ENCODE peak calls at places on chromosomes 3 and 15, in eight cellular contexts. G is lower lobe of right lung; T is ovary; U is adrenal gland; N is psoas muscle; V is MM.1S; Z is naive thymus-derived CD4-positive, alpha-beta T cell; F is GM23338. D is an unnamed sample.
A peak's percentile ranks its signal among the peaks of the same experiment; 100 is the strongest.

GRCh38 chr15:65249641-65250040 is 37.0 kb downstream of the PARP16 start:
- DNase-seq in G (no peak), T (no peak), U (no peak), N (no peak), V (no peak), Z (no peak), F (no peak), D (no peak)

GRCh38 chr3:48695113-48695753 is 9.5 kb upstream of the NCKIPSD start:
- DNase-seq in G (no peak), T (peak; percentile 88), U (no peak), N (peak; percentile 55), V (no peak), Z (no peak), F (peak; percentile 94), D (peak; percentile 64)

GRCh38 chr3:43796041-43796596 is 105.4 kb downstream of the ABHD5 start:
- DNase-seq in G (no peak), T (no peak), U (no peak), N (no peak), V (no peak), Z (no peak), F (no peak), D (peak; percentile 15)

GRCh38 chr3:114274929-114275328 is 18.9 kb upstream of the TIGIT start:
- DNase-seq in G (no peak), T (no peak), U (no peak), N (no peak), V (peak; percentile 32), Z (no peak), F (no peak), D (peak; percentile 8)

GRCh38 chr3:71219744-71220638 is 363.5 kb downstream of the FOXP1 start:
- DNase-seq in G (no peak), T (no peak), U (no peak), N (no peak), V (no peak), Z (no peak), F (no peak), D (no peak)

GRCh38 chr3:108036984-108037741 is 53.7 kb downstream of the CD47 start:
- DNase-seq in G (no peak), T (no peak), U (no peak), N (no peak), V (no peak), Z (no peak), F (no peak), D (peak; percentile 41)

GRCh38 chr3:50627407-50628051 is 10.6 kb downstream of the MAPKAPK3 start:
- DNase-seq in G (peak; percentile 81), T (no peak), U (peak; percentile 62), N (peak; percentile 83), V (no peak), Z (no peak), F (peak; percentile 83), D (peak; percentile 61)

GRCh38 chr15:73941871-73942635 is 15.8 kb downstream of the LOXL1 start:
- DNase-seq in G (peak; percentile 39), T (peak; percentile 31), U (no peak), N (no peak), V (peak; percentile 38), Z (no peak), F (no peak), D (no peak)

GRCh38 chr3:136142592-136142991 is 53.5 kb downstream of the MSL2 start:
- DNase-seq in G (no peak), T (no peak), U (no peak), N (no peak), V (no peak), Z (no peak), F (peak; percentile 72), D (peak; percentile 56)

GRCh38 chr3:43638594-43639447 is 17.0 kb upstream of the ANO10 start:
- DNase-seq in G (peak; percentile 60), T (no peak), U (no peak), N (no peak), V (peak; percentile 78), Z (no peak), F (peak; percentile 56), D (no peak)

GRCh38 chr3:125165189-125165947 is 47.2 kb downstream of the SLC12A8 start:
- DNase-seq in G (peak; percentile 55), T (peak; percentile 65), U (no peak), N (peak; percentile 50), V (no peak), Z (no peak), F (peak; percentile 69), D (peak; percentile 68)

GRCh38 chr15:60994842-60995495 is 234.1 kb downstream of the RORA start:
- DNase-seq in G (no peak), T (peak; percentile 39), U (no peak), N (no peak), V (no peak), Z (no peak), F (no peak), D (no peak)

GRCh38 chr3:81554348-81554747 is 207.1 kb downstream of the GBE1 start:
- DNase-seq in G (no peak), T (no peak), U (no peak), N (no peak), V (peak; percentile 9), Z (no peak), F (no peak), D (no peak)

GRCh38 chr15:90814193-90814811 is 54.1 kb upstream of the FURIN start:
- DNase-seq in G (no peak), T (no peak), U (no peak), N (no peak), V (no peak), Z (no peak), F (no peak), D (no peak)

GRCh38 chr15:96352594-96353377 is 22.3 kb downstream of the NR2F2 start:
- DNase-seq in G (no peak), T (no peak), U (no peak), N (no peak), V (no peak), Z (no peak), F (peak; percentile 14), D (no peak)

GRCh38 chr3:135310317-135310716 is 515.3 kb downstream of the EPHB1 start:
- DNase-seq in G (no peak), T (no peak), U (no peak), N (no peak), V (no peak), Z (no peak), F (peak; percentile 6), D (no peak)

GRCh38 chr15:42549052-42549491 is 434 bp downstream of the HAUS2 start:
- DNase-seq in G (no peak), T (no peak), U (no peak), N (no peak), V (peak; percentile 46), Z (no peak), F (peak; percentile 56), D (peak; percentile 52)

GRCh38 chr3:19213608-19214220 is 65.4 kb downstream of the KCNH8 start:
- DNase-seq in G (no peak), T (no peak), U (no peak), N (no peak), V (no peak), Z (no peak), F (peak; percentile 78), D (no peak)

GRCh38 chr3:160038862-160039562 is 50.4 kb downstream of the IL12A start:
- DNase-seq in G (peak; percentile 67), T (no peak), U (peak; percentile 22), N (no peak), V (no peak), Z (no peak), F (peak; percentile 55), D (peak; percentile 51)

GRCh38 chr3:121488628-121489027 is 57.2 kb downstream of the POLQ start:
- DNase-seq in G (no peak), T (no peak), U (no peak), N (no peak), V (no peak), Z (no peak), F (peak; percentile 25), D (no peak)

GRCh38 chr3:73540969-73541740 is 83.6 kb downstream of the PDZRN3 start:
- DNase-seq in G (no peak), T (no peak), U (no peak), N (no peak), V (no peak), Z (no peak), F (no peak), D (peak; percentile 36)

GRCh38 chr3:38039101-38039898 is at the start of gene DLEC1:
- DNase-seq in G (peak; percentile 91), T (peak; percentile 76), U (no peak), N (peak; percentile 62), V (peak; percentile 84), Z (peak; percentile 56), F (peak; percentile 95), D (peak; percentile 65)

GRCh38 chr15:76183906-76184639 is 124.3 kb downstream of the TMEM266 start:
- DNase-seq in G (no peak), T (no peak), U (no peak), N (no peak), V (no peak), Z (no peak), F (no peak), D (no peak)
- H3K4me1 ChIP-seq in G (no peaks in the 10 kb centered on the region), T (no peaks in the 10 kb centered on the region), U (no peaks in the 10 kb centered on the region), N (peaks cover 28% of the 10 kb centered on the region), V (no peaks in the 10 kb centered on the region), Z (no peaks in the 10 kb centered on the region), F (no peaks in the 10 kb centered on the region), D (peaks cover 17% of the 10 kb centered on the region)

GRCh38 chr15:97692317-97693015 is 268.0 kb upstream of the ARRDC4 start:
- DNase-seq in G (no peak), T (no peak), U (no peak), N (no peak), V (no peak), Z (no peak), F (no peak), D (no peak)

GRCh38 chr15:97688886-97689285 is 271.6 kb upstream of the ARRDC4 start:
- DNase-seq in G (no peak), T (no peak), U (no peak), N (no peak), V (no peak), Z (no peak), F (no peak), D (no peak)

GRCh38 chr15:97691799-97692198 is 268.7 kb upstream of the ARRDC4 start:
- DNase-seq in G (no peak), T (no peak), U (no peak), N (no peak), V (no peak), Z (no peak), F (no peak), D (no peak)

GRCh38 chr15:97694456-97694855 is 266.0 kb upstream of the ARRDC4 start:
- DNase-seq in G (no peak), T (no peak), U (no peak), N (no peak), V (no peak), Z (no peak), F (no peak), D (no peak)
- H3K27me3 ChIP-seq in G (no peaks in the 10 kb centered on the region), T (no peaks in the 10 kb centered on the region), U (no peaks in the 10 kb centered on the region), N (no peaks in the 10 kb centered on the region), V (no peaks in the 10 kb centered on the region), Z (no peaks in the 10 kb centered on the region), F (no peaks in the 10 kb centered on the region), D (no peaks in the 10 kb centered on the region)

DNA sequence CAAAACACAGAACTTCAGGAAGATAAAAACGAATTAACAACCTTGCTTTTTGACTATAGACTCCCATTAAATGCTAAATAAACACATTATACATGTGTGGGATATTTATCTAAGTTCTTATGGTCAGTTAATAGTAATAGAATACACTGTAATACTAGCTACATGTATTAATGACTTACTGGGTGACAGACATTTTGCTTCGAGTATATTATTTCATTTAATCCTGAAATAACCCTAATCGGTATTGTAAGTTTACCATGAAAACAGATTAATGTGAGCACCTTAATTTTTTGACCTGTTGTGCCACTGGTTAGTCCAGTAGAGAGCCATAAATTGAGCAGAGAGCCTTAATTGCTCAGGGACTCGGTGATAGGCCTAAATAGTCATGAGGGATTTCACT is 151.1 kb downstream of the ROBO2 start:
- DNase-seq in G (no peak), T (no peak), U (no peak), N (no peak), V (no peak), Z (no peak), F (no peak), D (no peak)
- H3K4me1 ChIP-seq in G (no peaks in the 10 kb centered on the region), T (peaks cover 4% of the 10 kb centered on the region), U (no peaks in the 10 kb centered on the region), N (peaks cover 3% of the 10 kb centered on the region), V (no peaks in the 10 kb centered on the region), Z (no peaks in the 10 kb centered on the region), F (no peaks in the 10 kb centered on the region), D (peaks cover 10% of the 10 kb centered on the region)

GRCh38 chr3:197554196-197554561 is 1.6 kb downstream of the BDH1 start:
- DNase-seq in G (no peak), T (no peak), U (no peak), N (no peak), V (peak; percentile 10), Z (no peak), F (no peak), D (no peak)
- H3K27me3 ChIP-seq in G (peaks cover 18% of the 10 kb centered on the region), T (no peaks in the 10 kb centered on the region), U (no peaks in the 10 kb centered on the region), N (no peaks in the 10 kb centered on the region), V (no peaks in the 10 kb centered on the region), Z (no peaks in the 10 kb centered on the region), F (peaks cover 13% of the 10 kb centered on the region), D (peaks cover 17% of the 10 kb centered on the region)

D was measured in adipocyte.